ENCODE peak calls at places on chromosome 5, in eight cellular contexts. One of them, this sample, is unnamed.

GRCh38 chr5:136328097-136328496 is 37.2 kb downstream of the TRPC7 start:
- DNase-seq in AG04450: no peak
- DNase-seq in CD8-positive, alpha-beta T cell: no peak
- DNase-seq in WERI-Rb-1: no peak
- DNase-seq in stomach: no peak
- DNase-seq in Peyer's patch: no peak
- DNase-seq in spleen: no peak
- DNase-seq in heart left ventricle: no peak
- DNase-seq in this sample: no peak

GRCh38 chr5:53425598-53426516 is 54.6 kb upstream of the FST start:
- DNase-seq in Peyer's patch: no peak
- DNase-seq in AG04450: no peak
- DNase-seq in CD8-positive, alpha-beta T cell: no peak
- DNase-seq in heart left ventricle: no peak
- DNase-seq in WERI-Rb-1: peak; percentile 56
- DNase-seq in spleen: no peak
- DNase-seq in stomach: no peak
- DNase-seq in this sample: no peak

GRCh38 chr5:76337949-76338589 is 65.0 kb upstream of the IQGAP2 start:
- DNase-seq in stomach: peak; percentile 69
- DNase-seq in Peyer's patch: peak; percentile 34
- DNase-seq in AG04450: peak; percentile 2
- DNase-seq in heart left ventricle: no peak
- DNase-seq in WERI-Rb-1: peak; percentile 79
- DNase-seq in CD8-positive, alpha-beta T cell: peak; percentile 42
- DNase-seq in spleen: no peak
- DNase-seq in this sample: peak; percentile 42

GRCh38 chr5:134091626-134092121 is 22.8 kb upstream of the TCF7 start:
- DNase-seq in AG04450: no peak
- DNase-seq in Peyer's patch: no peak
- DNase-seq in spleen: peak; percentile 40
- DNase-seq in WERI-Rb-1: no peak
- DNase-seq in heart left ventricle: no peak
- DNase-seq in CD8-positive, alpha-beta T cell: no peak
- DNase-seq in stomach: no peak
- DNase-seq in this sample: no peak

GRCh38 chr5:135107986-135108385 is 74.0 kb upstream of the PITX1 start:
- DNase-seq in AG04450: no peak
- DNase-seq in stomach: no peak
- DNase-seq in Peyer's patch: no peak
- DNase-seq in WERI-Rb-1: no peak
- DNase-seq in heart left ventricle: no peak
- DNase-seq in CD8-positive, alpha-beta T cell: no peak
- DNase-seq in spleen: peak; percentile 56
- DNase-seq in this sample: no peak

GRCh38 chr5:54844905-54845566 is 140.4 kb downstream of the ESM1 start:
- DNase-seq in heart left ventricle: no peak
- DNase-seq in AG04450: peak; percentile 41
- DNase-seq in CD8-positive, alpha-beta T cell: no peak
- DNase-seq in Peyer's patch: no peak
- DNase-seq in WERI-Rb-1: no peak
- DNase-seq in stomach: no peak
- DNase-seq in spleen: no peak
- DNase-seq in this sample: no peak

GRCh38 chr5:104643320-104643719 is 1080.7 kb upstream of the NUDT12 start:
- DNase-seq in spleen: no peak
- DNase-seq in AG04450: no peak
- DNase-seq in Peyer's patch: no peak
- DNase-seq in stomach: no peak
- DNase-seq in heart left ventricle: no peak
- DNase-seq in CD8-positive, alpha-beta T cell: no peak
- DNase-seq in WERI-Rb-1: no peak
- DNase-seq in this sample: no peak

GRCh38 chr5:15510816-15511215 is 10.8 kb downstream of the FBXL7 start:
- DNase-seq in heart left ventricle: no peak
- DNase-seq in spleen: no peak
- DNase-seq in CD8-positive, alpha-beta T cell: no peak
- DNase-seq in stomach: no peak
- DNase-seq in WERI-Rb-1: no peak
- DNase-seq in AG04450: no peak
- DNase-seq in Peyer's patch: no peak
- DNase-seq in this sample: no peak

GRCh38 chr5:57955506-57955905 is 472.9 kb upstream of the ACTBL2 start:
- DNase-seq in CD8-positive, alpha-beta T cell: no peak
- DNase-seq in WERI-Rb-1: no peak
- DNase-seq in Peyer's patch: no peak
- DNase-seq in spleen: no peak
- DNase-seq in stomach: no peak
- DNase-seq in AG04450: no peak
- DNase-seq in heart left ventricle: no peak
- DNase-seq in this sample: no peak

GRCh38 chr5:169300468-169301385 is at the start of gene SLIT3:
- DNase-seq in spleen: peak; percentile 78
- DNase-seq in WERI-Rb-1: no peak
- DNase-seq in stomach: peak; percentile 67
- DNase-seq in Peyer's patch: no peak
- DNase-seq in AG04450: no peak
- DNase-seq in heart left ventricle: peak; percentile 61
- DNase-seq in CD8-positive, alpha-beta T cell: no peak
- DNase-seq in this sample: no peak

GRCh38 chr5:120655828-120656435 is 191.8 kb downstream of the PRR16 start:
- DNase-seq in heart left ventricle: no peak
- DNase-seq in AG04450: no peak
- DNase-seq in Peyer's patch: no peak
- DNase-seq in CD8-positive, alpha-beta T cell: no peak
- DNase-seq in spleen: no peak
- DNase-seq in WERI-Rb-1: peak; percentile 60
- DNase-seq in stomach: peak; percentile 27
- DNase-seq in this sample: peak; percentile 41

GRCh38 chr5:55276771-55277170 is 30.7 kb downstream of the DHX29 start:
- DNase-seq in AG04450: no peak
- DNase-seq in heart left ventricle: no peak
- DNase-seq in stomach: no peak
- DNase-seq in WERI-Rb-1: no peak
- DNase-seq in CD8-positive, alpha-beta T cell: no peak
- DNase-seq in spleen: no peak
- DNase-seq in Peyer's patch: no peak
- DNase-seq in this sample: no peak

GRCh38 chr5:103842936-103843335 is 280.3 kb upstream of the NUDT12 start:
- DNase-seq in AG04450: no peak
- DNase-seq in Peyer's patch: no peak
- DNase-seq in spleen: no peak
- DNase-seq in heart left ventricle: no peak
- DNase-seq in CD8-positive, alpha-beta T cell: no peak
- DNase-seq in WERI-Rb-1: no peak
- DNase-seq in stomach: no peak
- DNase-seq in this sample: no peak

GRCh38 chr5:145946112-145946861 is 9.9 kb downstream of the SH3RF2 start:
- DNase-seq in Peyer's patch: no peak
- DNase-seq in AG04450: peak; percentile 26
- DNase-seq in heart left ventricle: peak; percentile 24
- DNase-seq in CD8-positive, alpha-beta T cell: no peak
- DNase-seq in spleen: no peak
- DNase-seq in stomach: no peak
- DNase-seq in WERI-Rb-1: no peak
- DNase-seq in this sample: no peak

GRCh38 chr5:149288437-149288836 is 16.8 kb downstream of the AFAP1L1 start:
- DNase-seq in stomach: no peak
- DNase-seq in CD8-positive, alpha-beta T cell: no peak
- DNase-seq in Peyer's patch: no peak
- DNase-seq in spleen: no peak
- DNase-seq in AG04450: no peak
- DNase-seq in heart left ventricle: peak; percentile 82
- DNase-seq in WERI-Rb-1: no peak
- DNase-seq in this sample: no peak

GRCh38 chr5:172858990-172859811 is 25.1 kb downstream of the ERGIC1 start:
- DNase-seq in AG04450: peak; percentile 47
- DNase-seq in WERI-Rb-1: no peak
- DNase-seq in stomach: peak; percentile 73
- DNase-seq in CD8-positive, alpha-beta T cell: no peak
- DNase-seq in heart left ventricle: peak; percentile 84
- DNase-seq in Peyer's patch: no peak
- DNase-seq in spleen: no peak
- DNase-seq in this sample: peak; percentile 66

GRCh38 chr5:72487151-72487550 is 20.1 kb downstream of the ZNF366 start:
- DNase-seq in CD8-positive, alpha-beta T cell: no peak
- DNase-seq in spleen: no peak
- DNase-seq in WERI-Rb-1: no peak
- DNase-seq in Peyer's patch: no peak
- DNase-seq in AG04450: no peak
- DNase-seq in heart left ventricle: no peak
- DNase-seq in stomach: no peak
- DNase-seq in this sample: no peak

GRCh38 chr5:57338068-57338848 is 144.4 kb downstream of the ACTBL2 start:
- DNase-seq in WERI-Rb-1: peak; percentile 29
- DNase-seq in Peyer's patch: no peak
- DNase-seq in spleen: no peak
- DNase-seq in stomach: no peak
- DNase-seq in heart left ventricle: no peak
- DNase-seq in AG04450: no peak
- DNase-seq in CD8-positive, alpha-beta T cell: no peak
- DNase-seq in this sample: no peak

GRCh38 chr5:40436535-40437237 is 243.0 kb upstream of the PTGER4 start:
- DNase-seq in WERI-Rb-1: no peak
- DNase-seq in CD8-positive, alpha-beta T cell: peak; percentile 49
- DNase-seq in Peyer's patch: peak; percentile 32
- DNase-seq in AG04450: no peak
- DNase-seq in heart left ventricle: no peak
- DNase-seq in stomach: no peak
- DNase-seq in spleen: no peak
- DNase-seq in this sample: no peak
- H3K27ac ChIP-seq in WERI-Rb-1: no peak overlapping the region
- H3K27ac ChIP-seq in CD8-positive, alpha-beta T cell: peak overlapping the region; percentile 51
- H3K27ac ChIP-seq in Peyer's patch: peak overlapping the region; percentile 75
- H3K27ac ChIP-seq in AG04450: no peak overlapping the region
- H3K27ac ChIP-seq in heart left ventricle: peak overlapping the region; percentile 13
- H3K27ac ChIP-seq in stomach: no peak overlapping the region
- H3K27ac ChIP-seq in spleen: peak overlapping the region; percentile 26
- H3K27ac ChIP-seq in this sample: no peak overlapping the region

DNA sequence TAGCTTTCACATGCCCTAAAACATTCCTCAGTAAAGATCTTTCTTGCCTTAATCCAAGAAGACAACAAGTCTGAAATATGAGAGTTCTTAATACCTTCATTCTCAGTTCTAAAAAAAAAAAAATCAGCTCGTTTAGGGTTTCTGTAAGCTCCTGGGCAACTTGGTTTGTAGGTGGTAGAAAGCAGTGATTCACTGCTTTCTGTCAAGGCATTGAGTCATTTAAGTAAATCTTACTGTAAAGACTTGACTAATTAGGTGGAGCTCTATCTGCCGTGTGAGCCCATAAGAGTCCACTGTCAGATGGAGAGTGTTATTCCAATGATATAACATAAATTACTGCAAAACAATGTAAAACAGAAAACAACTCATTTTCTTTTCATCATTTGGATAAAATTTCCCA is 56.1 kb upstream of the MAST4 start:
- DNase-seq in AG04450: no peak
- DNase-seq in CD8-positive, alpha-beta T cell: no peak
- DNase-seq in stomach: no peak
- DNase-seq in heart left ventricle: no peak
- DNase-seq in WERI-Rb-1: no peak
- DNase-seq in Peyer's patch: no peak
- DNase-seq in spleen: no peak
- DNase-seq in this sample: no peak
- TF ChIP-seq CTCF in AG04450: no peak
- TF ChIP-seq CTCF in CD8-positive, alpha-beta T cell: no peak
- TF ChIP-seq CTCF in stomach: no peak
- TF ChIP-seq CTCF in heart left ventricle: no peak
- TF ChIP-seq CTCF in WERI-Rb-1: no peak
- TF ChIP-seq CTCF in Peyer's patch: no peak
- TF ChIP-seq CTCF in spleen: no peak
- TF ChIP-seq CTCF in this sample: no peak

GRCh38 chr5:132775439-132776076 is 1.5 kb downstream of the SEPTIN8 start:
- DNase-seq in Peyer's patch: no peak
- DNase-seq in AG04450: no peak
- DNase-seq in WERI-Rb-1: no peak
- DNase-seq in stomach: no peak
- DNase-seq in CD8-positive, alpha-beta T cell: no peak
- DNase-seq in spleen: no peak
- DNase-seq in heart left ventricle: no peak
- DNase-seq in this sample: no peak

GRCh38 chr5:132773601-132774355 is 3.3 kb downstream of the SEPTIN8 start:
- DNase-seq in stomach: no peak
- DNase-seq in AG04450: no peak
- DNase-seq in Peyer's patch: no peak
- DNase-seq in heart left ventricle: no peak
- DNase-seq in WERI-Rb-1: peak; percentile 63
- DNase-seq in CD8-positive, alpha-beta T cell: no peak
- DNase-seq in spleen: no peak
- DNase-seq in this sample: no peak

GRCh38 chr5:132776077-132776931 is 735 bp downstream of the SEPTIN8 start:
- DNase-seq in heart left ventricle: peak; percentile 55
- DNase-seq in WERI-Rb-1: peak; percentile 66
- DNase-seq in stomach: no peak
- DNase-seq in AG04450: no peak
- DNase-seq in CD8-positive, alpha-beta T cell: no peak
- DNase-seq in Peyer's patch: no peak
- DNase-seq in spleen: no peak
- DNase-seq in this sample: no peak

GRCh38 chr5:132774406-132774805 is 2.6 kb downstream of the SEPTIN8 start:
- DNase-seq in WERI-Rb-1: no peak
- DNase-seq in CD8-positive, alpha-beta T cell: no peak
- DNase-seq in spleen: no peak
- DNase-seq in heart left ventricle: no peak
- DNase-seq in AG04450: no peak
- DNase-seq in Peyer's patch: no peak
- DNase-seq in stomach: no peak
- DNase-seq in this sample: no peak

GRCh38 chr5:132774896-132775295 is 2.1 kb downstream of the SEPTIN8 start:
- DNase-seq in stomach: no peak
- DNase-seq in spleen: no peak
- DNase-seq in AG04450: no peak
- DNase-seq in heart left ventricle: no peak
- DNase-seq in WERI-Rb-1: no peak
- DNase-seq in Peyer's patch: no peak
- DNase-seq in CD8-positive, alpha-beta T cell: no peak
- DNase-seq in this sample: no peak
- H3K27ac ChIP-seq in stomach: no peak overlapping the region
- H3K27ac ChIP-seq in spleen: no peak overlapping the region
- H3K27ac ChIP-seq in AG04450: no peak overlapping the region
- H3K27ac ChIP-seq in heart left ventricle: peak overlapping the region; percentile 91
- H3K27ac ChIP-seq in WERI-Rb-1: peak overlapping the region; percentile 77
- H3K27ac ChIP-seq in Peyer's patch: peak overlapping the region; percentile 3
- H3K27ac ChIP-seq in CD8-positive, alpha-beta T cell: no peak overlapping the region
- H3K27ac ChIP-seq in this sample: peak overlapping the region; percentile 7

DNA sequence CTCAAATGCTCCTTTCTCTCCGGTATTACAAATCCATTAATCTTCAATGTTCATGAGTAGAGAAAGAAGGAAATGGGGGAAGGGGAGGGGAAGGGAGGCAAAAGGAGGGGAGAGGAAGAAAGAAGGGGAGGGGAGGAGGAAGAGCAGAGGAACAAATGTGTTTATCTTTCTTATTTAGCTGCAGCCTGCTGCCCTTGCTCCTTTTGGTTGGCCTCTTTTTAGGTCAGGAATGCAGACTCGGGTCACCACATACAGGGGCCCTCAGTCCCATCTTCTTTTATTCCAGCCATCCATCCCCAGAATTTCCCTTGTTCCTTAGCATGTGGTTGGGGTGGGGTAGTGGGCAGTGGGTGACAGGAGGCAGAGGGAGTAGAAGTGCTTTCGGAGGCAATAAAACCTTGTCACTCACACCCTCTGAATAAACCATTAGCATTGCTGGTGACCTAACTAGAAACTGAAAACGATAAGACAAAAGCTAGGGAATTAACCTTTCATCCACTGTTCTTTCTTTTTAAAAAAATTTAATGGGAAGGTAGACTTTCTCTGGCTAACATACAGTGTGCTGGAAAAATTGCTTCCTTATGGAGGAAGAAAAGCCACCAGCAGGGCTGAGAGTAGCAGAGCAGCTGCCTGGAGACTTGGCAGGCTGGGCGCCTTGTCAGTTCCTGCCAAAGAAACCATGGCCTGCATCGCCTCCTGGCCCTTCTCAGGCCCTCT is 16.8 kb upstream of the PRLR start:
- DNase-seq in WERI-Rb-1: no peak
- DNase-seq in Peyer's patch: no peak
- DNase-seq in heart left ventricle: peak; percentile 25
- DNase-seq in stomach: peak; percentile 86
- DNase-seq in AG04450: no peak
- DNase-seq in spleen: no peak
- DNase-seq in CD8-positive, alpha-beta T cell: no peak
- DNase-seq in this sample: no peak
- TF ChIP-seq CTCF in WERI-Rb-1: no peak
- TF ChIP-seq CTCF in Peyer's patch: peak; percentile 16
- TF ChIP-seq CTCF in heart left ventricle: no peak
- TF ChIP-seq CTCF in stomach: no peak
- TF ChIP-seq CTCF in AG04450: no peak
- TF ChIP-seq CTCF in spleen: no peak
- TF ChIP-seq CTCF in CD8-positive, alpha-beta T cell: no peak
- TF ChIP-seq CTCF in this sample: no peak